ENCODE peak calls at places on chromosomes 3 and 15, in eight cellular contexts. One of them, this sample, is unnamed.

GRCh38 chr15:89888214-89888804 is 5.5 kb downstream of the AP3S2 start:
- DNase-seq in astrocyte of the spinal cord: peak
- DNase-seq in keratinocyte: no peak
- DNase-seq in psoas muscle: no peak
- DNase-seq in transverse colon: peak
- DNase-seq in fibroblast of the aortic adventitia: peak
- DNase-seq in PC-3: peak
- DNase-seq in stomach: no peak
- DNase-seq in this sample: peak

GRCh38 chr15:82892541-82892940 is 60.0 kb downstream of the HOMER2 start:
- DNase-seq in astrocyte of the spinal cord: no peak
- DNase-seq in keratinocyte: no peak
- DNase-seq in psoas muscle: no peak
- DNase-seq in transverse colon: no peak
- DNase-seq in fibroblast of the aortic adventitia: no peak
- DNase-seq in PC-3: no peak
- DNase-seq in stomach: no peak
- DNase-seq in this sample: no peak

GRCh38 chr15:100330221-100330620 is 11.6 kb downstream of the ADAMTS17 start:
- DNase-seq in astrocyte of the spinal cord: no peak
- DNase-seq in keratinocyte: no peak
- DNase-seq in psoas muscle: no peak
- DNase-seq in transverse colon: no peak
- DNase-seq in fibroblast of the aortic adventitia: no peak
- DNase-seq in PC-3: no peak
- DNase-seq in stomach: peak
- DNase-seq in this sample: no peak

GRCh38 chr3:193702967-193703366 is 110.0 kb downstream of the OPA1 start:
- DNase-seq in astrocyte of the spinal cord: peak
- DNase-seq in keratinocyte: no peak
- DNase-seq in psoas muscle: no peak
- DNase-seq in transverse colon: no peak
- DNase-seq in fibroblast of the aortic adventitia: peak
- DNase-seq in PC-3: no peak
- DNase-seq in stomach: no peak
- DNase-seq in this sample: peak

GRCh38 chr15:57273366-57273765 is 102.9 kb upstream of the CGNL1 start:
- DNase-seq in astrocyte of the spinal cord: no peak
- DNase-seq in keratinocyte: no peak
- DNase-seq in psoas muscle: no peak
- DNase-seq in transverse colon: no peak
- DNase-seq in fibroblast of the aortic adventitia: no peak
- DNase-seq in PC-3: no peak
- DNase-seq in stomach: no peak
- DNase-seq in this sample: no peak

GRCh38 chr3:172040976-172041963 is 1.9 kb downstream of the FNDC3B start:
- DNase-seq in astrocyte of the spinal cord: peak
- DNase-seq in keratinocyte: no peak
- DNase-seq in psoas muscle: no peak
- DNase-seq in transverse colon: peak
- DNase-seq in fibroblast of the aortic adventitia: peak
- DNase-seq in PC-3: peak
- DNase-seq in stomach: peak
- DNase-seq in this sample: peak

GRCh38 chr3:148221303-148221702 is 476.4 kb upstream of the AGTR1 start:
- DNase-seq in astrocyte of the spinal cord: no peak
- DNase-seq in keratinocyte: no peak
- DNase-seq in psoas muscle: no peak
- DNase-seq in transverse colon: no peak
- DNase-seq in fibroblast of the aortic adventitia: no peak
- DNase-seq in PC-3: no peak
- DNase-seq in stomach: no peak
- DNase-seq in this sample: no peak

GRCh38 chr3:161854232-161854771 is 357.7 kb downstream of the OTOL1 start:
- DNase-seq in astrocyte of the spinal cord: peak
- DNase-seq in keratinocyte: no peak
- DNase-seq in psoas muscle: no peak
- DNase-seq in transverse colon: peak
- DNase-seq in fibroblast of the aortic adventitia: peak
- DNase-seq in PC-3: peak
- DNase-seq in stomach: peak
- DNase-seq in this sample: peak

GRCh38 chr3:111846717-111847116 is 12.3 kb upstream of the PHLDB2 start:
- DNase-seq in astrocyte of the spinal cord: peak
- DNase-seq in keratinocyte: no peak
- DNase-seq in psoas muscle: no peak
- DNase-seq in transverse colon: no peak
- DNase-seq in fibroblast of the aortic adventitia: peak
- DNase-seq in PC-3: peak
- DNase-seq in stomach: no peak
- DNase-seq in this sample: peak

GRCh38 chr3:144221771-144222170 is 250.1 kb downstream of the DIPK2A start:
- DNase-seq in astrocyte of the spinal cord: no peak
- DNase-seq in keratinocyte: no peak
- DNase-seq in psoas muscle: no peak
- DNase-seq in transverse colon: no peak
- DNase-seq in fibroblast of the aortic adventitia: no peak
- DNase-seq in PC-3: no peak
- DNase-seq in stomach: no peak
- DNase-seq in this sample: no peak

GRCh38 chr3:73448761-73449290 is 175.9 kb downstream of the PDZRN3 start:
- DNase-seq in astrocyte of the spinal cord: no peak
- DNase-seq in keratinocyte: no peak
- DNase-seq in psoas muscle: no peak
- DNase-seq in transverse colon: no peak
- DNase-seq in fibroblast of the aortic adventitia: no peak
- DNase-seq in PC-3: no peak
- DNase-seq in stomach: no peak
- DNase-seq in this sample: no peak
- H3K4me3 ChIP-seq in astrocyte of the spinal cord: no peak
- H3K4me3 ChIP-seq in keratinocyte: no peak
- H3K4me3 ChIP-seq in psoas muscle: no peak
- H3K4me3 ChIP-seq in transverse colon: no peak
- H3K4me3 ChIP-seq in fibroblast of the aortic adventitia: no peak
- H3K4me3 ChIP-seq in PC-3: no peak
- H3K4me3 ChIP-seq in stomach: no peak
- H3K4me3 ChIP-seq in this sample: no peak

GRCh38 chr3:192515661-192516040 is 211.7 kb downstream of the FGF12 start:
- DNase-seq in astrocyte of the spinal cord: no peak
- DNase-seq in keratinocyte: no peak
- DNase-seq in psoas muscle: no peak
- DNase-seq in transverse colon: no peak
- DNase-seq in fibroblast of the aortic adventitia: no peak
- DNase-seq in PC-3: no peak
- DNase-seq in stomach: no peak
- DNase-seq in this sample: no peak

GRCh38 chr3:192514754-192515660 is 212.3 kb downstream of the FGF12 start:
- DNase-seq in astrocyte of the spinal cord: no peak
- DNase-seq in keratinocyte: no peak
- DNase-seq in psoas muscle: peak
- DNase-seq in transverse colon: peak
- DNase-seq in fibroblast of the aortic adventitia: no peak
- DNase-seq in PC-3: no peak
- DNase-seq in stomach: peak
- DNase-seq in this sample: no peak

GRCh38 chr3:192516850-192517249 is 210.5 kb downstream of the FGF12 start:
- DNase-seq in astrocyte of the spinal cord: no peak
- DNase-seq in keratinocyte: no peak
- DNase-seq in psoas muscle: no peak
- DNase-seq in transverse colon: no peak
- DNase-seq in fibroblast of the aortic adventitia: no peak
- DNase-seq in PC-3: no peak
- DNase-seq in stomach: no peak
- DNase-seq in this sample: no peak

GRCh38 chr3:192514081-192514753 is 213.1 kb downstream of the FGF12 start:
- DNase-seq in astrocyte of the spinal cord: peak
- DNase-seq in keratinocyte: no peak
- DNase-seq in psoas muscle: peak
- DNase-seq in transverse colon: no peak
- DNase-seq in fibroblast of the aortic adventitia: peak
- DNase-seq in PC-3: peak
- DNase-seq in stomach: no peak
- DNase-seq in this sample: peak
- TF ChIP-seq CTCF in astrocyte of the spinal cord: no peak
- TF ChIP-seq CTCF in keratinocyte: no peak
- TF ChIP-seq CTCF in psoas muscle: no peak
- TF ChIP-seq CTCF in transverse colon: no peak
- TF ChIP-seq CTCF in fibroblast of the aortic adventitia: no peak
- TF ChIP-seq CTCF in PC-3: no peak
- TF ChIP-seq CTCF in stomach: no peak
- TF ChIP-seq CTCF in this sample: no peak

GRCh38 chr15:75200391-75200764 is 1.3 kb upstream of the C15orf39 start:
- DNase-seq in astrocyte of the spinal cord: no peak
- DNase-seq in keratinocyte: no peak
- DNase-seq in psoas muscle: no peak
- DNase-seq in transverse colon: no peak
- DNase-seq in fibroblast of the aortic adventitia: no peak
- DNase-seq in PC-3: no peak
- DNase-seq in stomach: no peak
- DNase-seq in this sample: no peak

GRCh38 chr15:75200765-75201608 is 695 bp upstream of the C15orf39 start:
- DNase-seq in astrocyte of the spinal cord: peak
- DNase-seq in keratinocyte: peak
- DNase-seq in psoas muscle: no peak
- DNase-seq in transverse colon: peak
- DNase-seq in fibroblast of the aortic adventitia: peak
- DNase-seq in PC-3: peak
- DNase-seq in stomach: peak
- DNase-seq in this sample: no peak

GRCh38 chr15:75199347-75199976 is 2.2 kb upstream of the C15orf39 start:
- DNase-seq in astrocyte of the spinal cord: no peak
- DNase-seq in keratinocyte: no peak
- DNase-seq in psoas muscle: no peak
- DNase-seq in transverse colon: no peak
- DNase-seq in fibroblast of the aortic adventitia: no peak
- DNase-seq in PC-3: no peak
- DNase-seq in stomach: no peak
- DNase-seq in this sample: no peak

GRCh38 chr15:75197062-75197630 is 4.5 kb upstream of the C15orf39 start:
- DNase-seq in astrocyte of the spinal cord: no peak
- DNase-seq in keratinocyte: no peak
- DNase-seq in psoas muscle: no peak
- DNase-seq in transverse colon: no peak
- DNase-seq in fibroblast of the aortic adventitia: no peak
- DNase-seq in PC-3: no peak
- DNase-seq in stomach: no peak
- DNase-seq in this sample: no peak

GRCh38 chr15:75198560-75199346 is 2.9 kb upstream of the C15orf39 start:
- DNase-seq in astrocyte of the spinal cord: peak
- DNase-seq in keratinocyte: no peak
- DNase-seq in psoas muscle: no peak
- DNase-seq in transverse colon: peak
- DNase-seq in fibroblast of the aortic adventitia: peak
- DNase-seq in PC-3: peak
- DNase-seq in stomach: no peak
- DNase-seq in this sample: peak
- H3K4me3 ChIP-seq in astrocyte of the spinal cord: no peak
- H3K4me3 ChIP-seq in keratinocyte: no peak
- H3K4me3 ChIP-seq in psoas muscle: no peak
- H3K4me3 ChIP-seq in transverse colon: no peak
- H3K4me3 ChIP-seq in fibroblast of the aortic adventitia: no peak
- H3K4me3 ChIP-seq in PC-3: no peak
- H3K4me3 ChIP-seq in stomach: no peak
- H3K4me3 ChIP-seq in this sample: no peak

DNA sequence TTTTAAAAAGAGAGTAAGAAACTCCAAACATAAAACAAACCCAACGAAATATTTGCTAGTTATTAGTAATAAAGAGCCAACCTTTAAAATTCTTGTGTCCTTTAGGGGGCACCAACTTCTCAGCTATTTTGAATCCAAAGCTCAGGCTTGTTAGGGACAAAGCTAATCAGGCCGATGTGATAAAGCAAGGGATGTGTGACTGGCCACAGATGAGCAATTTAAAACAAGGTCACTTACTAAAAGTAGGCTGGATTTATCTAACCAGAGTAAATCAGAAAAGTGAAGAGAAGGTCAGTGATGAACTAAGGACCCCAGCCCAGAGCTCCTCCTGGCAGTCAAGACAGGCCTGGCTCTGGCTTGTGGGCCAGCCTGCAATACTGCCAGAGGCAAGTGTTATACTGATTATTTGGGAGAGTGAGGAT is 108.5 kb downstream of the CYP19A1 start:
- DNase-seq in astrocyte of the spinal cord: peak
- DNase-seq in keratinocyte: no peak
- DNase-seq in psoas muscle: no peak
- DNase-seq in transverse colon: no peak
- DNase-seq in fibroblast of the aortic adventitia: peak
- DNase-seq in PC-3: peak
- DNase-seq in stomach: no peak
- DNase-seq in this sample: peak
- TF ChIP-seq CTCF in astrocyte of the spinal cord: peak
- TF ChIP-seq CTCF in keratinocyte: peak
- TF ChIP-seq CTCF in psoas muscle: no peak
- TF ChIP-seq CTCF in transverse colon: no peak
- TF ChIP-seq CTCF in fibroblast of the aortic adventitia: peak
- TF ChIP-seq CTCF in PC-3: peak
- TF ChIP-seq CTCF in stomach: no peak
- TF ChIP-seq CTCF in this sample: peak

DNA sequence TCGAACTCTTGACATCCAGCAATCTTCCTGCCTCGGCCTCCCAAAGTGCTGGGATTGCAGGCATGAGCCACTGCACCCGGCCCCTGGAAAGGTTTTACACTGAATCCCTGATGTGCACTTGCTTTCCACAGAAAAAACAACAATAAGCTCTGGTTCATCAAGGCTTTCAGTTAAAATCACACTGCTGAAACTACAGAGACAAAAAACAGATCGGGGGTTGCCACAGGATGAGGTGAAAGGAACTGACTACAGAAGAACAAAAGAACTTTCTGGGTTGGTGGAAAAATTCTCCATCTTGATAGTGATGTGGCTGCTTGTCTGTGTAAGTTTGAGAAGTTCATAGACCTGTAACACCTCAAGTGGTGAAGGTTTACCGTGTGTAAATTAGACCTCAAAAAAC is 2.9 kb downstream of the RAB43 start:
- DNase-seq in astrocyte of the spinal cord: no peak
- DNase-seq in keratinocyte: no peak
- DNase-seq in psoas muscle: no peak
- DNase-seq in transverse colon: no peak
- DNase-seq in fibroblast of the aortic adventitia: no peak
- DNase-seq in PC-3: no peak
- DNase-seq in stomach: no peak
- DNase-seq in this sample: no peak
- H3K4me3 ChIP-seq in astrocyte of the spinal cord: no peak
- H3K4me3 ChIP-seq in keratinocyte: no peak
- H3K4me3 ChIP-seq in psoas muscle: no peak
- H3K4me3 ChIP-seq in transverse colon: peak
- H3K4me3 ChIP-seq in fibroblast of the aortic adventitia: no peak
- H3K4me3 ChIP-seq in PC-3: peak
- H3K4me3 ChIP-seq in stomach: no peak
- H3K4me3 ChIP-seq in this sample: no peak

GRCh38 chr3:127746400-127747057 is 73.8 kb downstream of the ABTB1 start:
- DNase-seq in astrocyte of the spinal cord: no peak
- DNase-seq in keratinocyte: no peak
- DNase-seq in psoas muscle: peak
- DNase-seq in transverse colon: peak
- DNase-seq in fibroblast of the aortic adventitia: no peak
- DNase-seq in PC-3: peak
- DNase-seq in stomach: no peak
- DNase-seq in this sample: no peak
- TF ChIP-seq CTCF in astrocyte of the spinal cord: peak
- TF ChIP-seq CTCF in keratinocyte: peak
- TF ChIP-seq CTCF in psoas muscle: peak
- TF ChIP-seq CTCF in transverse colon: peak
- TF ChIP-seq CTCF in fibroblast of the aortic adventitia: peak
- TF ChIP-seq CTCF in PC-3: peak
- TF ChIP-seq CTCF in stomach: no peak
- TF ChIP-seq CTCF in this sample: no peak

This sample was measured in fibroblast of mammary gland.